ENCODE peak calls at places on chromosomes 1 and 21, in eight cellular contexts. One of them, this sample, is unnamed.

GRCh38 chr21:21163904-21164303 is 165.7 kb downstream of the NCAM2 start:
- DNase-seq in cardiac muscle cell: peak
- DNase-seq in HL-60: peak
- DNase-seq in cardiac fibroblast: peak
- DNase-seq in natural killer cell: peak
- DNase-seq in lung: no peak
- DNase-seq in heart right ventricle: peak
- DNase-seq in IMR-90: peak
- DNase-seq in this sample: peak

GRCh38 chr1:65668368-65668767 is 124.3 kb upstream of the PDE4B start:
- DNase-seq in heart right ventricle: no peak
- DNase-seq in lung: no peak
- DNase-seq in HL-60: no peak
- DNase-seq in cardiac fibroblast: no peak
- DNase-seq in natural killer cell: no peak
- DNase-seq in cardiac muscle cell: no peak
- DNase-seq in IMR-90: no peak
- DNase-seq in this sample: no peak

GRCh38 chr1:150021191-150021688 is 10.7 kb upstream of the OTUD7B start:
- DNase-seq in natural killer cell: no peak
- DNase-seq in heart right ventricle: no peak
- DNase-seq in HL-60: no peak
- DNase-seq in cardiac fibroblast: no peak
- DNase-seq in cardiac muscle cell: no peak
- DNase-seq in IMR-90: no peak
- DNase-seq in lung: no peak
- DNase-seq in this sample: no peak

GRCh38 chr1:160876311-160876710 is 8.7 kb downstream of the ITLN1 start:
- DNase-seq in HL-60: no peak
- DNase-seq in heart right ventricle: no peak
- DNase-seq in lung: no peak
- DNase-seq in IMR-90: no peak
- DNase-seq in natural killer cell: no peak
- DNase-seq in cardiac fibroblast: peak
- DNase-seq in cardiac muscle cell: peak
- DNase-seq in this sample: no peak

GRCh38 chr1:204503122-204503912 is 8.7 kb upstream of the PIK3C2B start:
- DNase-seq in HL-60: peak
- DNase-seq in lung: no peak
- DNase-seq in cardiac muscle cell: peak
- DNase-seq in cardiac fibroblast: peak
- DNase-seq in heart right ventricle: peak
- DNase-seq in natural killer cell: no peak
- DNase-seq in IMR-90: peak
- DNase-seq in this sample: no peak

GRCh38 chr21:16086121-16086520 is 356.3 kb downstream of the USP25 start:
- DNase-seq in natural killer cell: no peak
- DNase-seq in HL-60: no peak
- DNase-seq in cardiac muscle cell: no peak
- DNase-seq in heart right ventricle: no peak
- DNase-seq in IMR-90: no peak
- DNase-seq in cardiac fibroblast: no peak
- DNase-seq in lung: no peak
- DNase-seq in this sample: no peak

GRCh38 chr1:5847013-5847654 is 145.1 kb downstream of the NPHP4 start:
- DNase-seq in IMR-90: peak
- DNase-seq in HL-60: peak
- DNase-seq in cardiac fibroblast: peak
- DNase-seq in cardiac muscle cell: peak
- DNase-seq in heart right ventricle: no peak
- DNase-seq in natural killer cell: no peak
- DNase-seq in lung: no peak
- DNase-seq in this sample: peak

GRCh38 chr21:39611547-39612190 is 1.1 kb upstream of the B3GALT5 start:
- DNase-seq in lung: no peak
- DNase-seq in IMR-90: no peak
- DNase-seq in natural killer cell: no peak
- DNase-seq in cardiac muscle cell: no peak
- DNase-seq in heart right ventricle: no peak
- DNase-seq in cardiac fibroblast: no peak
- DNase-seq in HL-60: no peak
- DNase-seq in this sample: no peak

GRCh38 chr1:40820251-40820797 is 36.7 kb downstream of the KCNQ4 start:
- DNase-seq in HL-60: peak
- DNase-seq in cardiac fibroblast: peak
- DNase-seq in natural killer cell: no peak
- DNase-seq in heart right ventricle: no peak
- DNase-seq in IMR-90: no peak
- DNase-seq in cardiac muscle cell: no peak
- DNase-seq in lung: no peak
- DNase-seq in this sample: no peak

GRCh38 chr1:12132078-12132477 is 34.7 kb upstream of the TNFRSF1B start:
- DNase-seq in natural killer cell: no peak
- DNase-seq in cardiac muscle cell: no peak
- DNase-seq in cardiac fibroblast: no peak
- DNase-seq in HL-60: no peak
- DNase-seq in IMR-90: peak
- DNase-seq in lung: no peak
- DNase-seq in heart right ventricle: no peak
- DNase-seq in this sample: no peak

GRCh38 chr1:26552720-26553119 is 23.2 kb downstream of the RPS6KA1 start:
- DNase-seq in lung: no peak
- DNase-seq in HL-60: no peak
- DNase-seq in cardiac muscle cell: no peak
- DNase-seq in IMR-90: no peak
- DNase-seq in heart right ventricle: no peak
- DNase-seq in natural killer cell: no peak
- DNase-seq in cardiac fibroblast: no peak
- DNase-seq in this sample: no peak

GRCh38 chr1:13826591-13826990 is 126.6 kb downstream of the PRDM2 start:
- DNase-seq in lung: no peak
- DNase-seq in cardiac fibroblast: no peak
- DNase-seq in natural killer cell: no peak
- DNase-seq in cardiac muscle cell: no peak
- DNase-seq in heart right ventricle: no peak
- DNase-seq in HL-60: no peak
- DNase-seq in IMR-90: no peak
- DNase-seq in this sample: no peak

GRCh38 chr1:240258910-240259309 is 167.2 kb downstream of the FMN2 start:
- DNase-seq in lung: no peak
- DNase-seq in cardiac muscle cell: no peak
- DNase-seq in cardiac fibroblast: peak
- DNase-seq in natural killer cell: no peak
- DNase-seq in IMR-90: peak
- DNase-seq in HL-60: no peak
- DNase-seq in heart right ventricle: no peak
- DNase-seq in this sample: no peak

GRCh38 chr1:153571706-153572105 is 6.1 kb upstream of the S100A2 start:
- DNase-seq in IMR-90: no peak
- DNase-seq in natural killer cell: no peak
- DNase-seq in HL-60: no peak
- DNase-seq in lung: no peak
- DNase-seq in cardiac muscle cell: no peak
- DNase-seq in cardiac fibroblast: no peak
- DNase-seq in heart right ventricle: no peak
- DNase-seq in this sample: no peak

GRCh38 chr1:153573351-153573750 is 7.7 kb upstream of the S100A2 start:
- DNase-seq in cardiac fibroblast: peak
- DNase-seq in lung: no peak
- DNase-seq in natural killer cell: no peak
- DNase-seq in heart right ventricle: no peak
- DNase-seq in IMR-90: peak
- DNase-seq in cardiac muscle cell: peak
- DNase-seq in HL-60: peak
- DNase-seq in this sample: no peak

GRCh38 chr1:153570874-153571273 is 5.2 kb upstream of the S100A2 start:
- DNase-seq in IMR-90: no peak
- DNase-seq in heart right ventricle: no peak
- DNase-seq in lung: no peak
- DNase-seq in cardiac fibroblast: no peak
- DNase-seq in cardiac muscle cell: no peak
- DNase-seq in HL-60: no peak
- DNase-seq in natural killer cell: no peak
- DNase-seq in this sample: no peak

GRCh38 chr1:153569465-153569864 is 3.8 kb upstream of the S100A2 start:
- DNase-seq in lung: no peak
- DNase-seq in HL-60: no peak
- DNase-seq in heart right ventricle: no peak
- DNase-seq in IMR-90: no peak
- DNase-seq in cardiac fibroblast: no peak
- DNase-seq in cardiac muscle cell: no peak
- DNase-seq in natural killer cell: no peak
- DNase-seq in this sample: no peak

GRCh38 chr1:153572569-153573015 is 6.9 kb upstream of the S100A2 start:
- DNase-seq in heart right ventricle: peak
- DNase-seq in HL-60: peak
- DNase-seq in cardiac fibroblast: peak
- DNase-seq in lung: peak
- DNase-seq in IMR-90: peak
- DNase-seq in cardiac muscle cell: peak
- DNase-seq in natural killer cell: no peak
- DNase-seq in this sample: no peak
- TF ChIP-seq CTCF in heart right ventricle: peak
- TF ChIP-seq CTCF in HL-60: peak
- TF ChIP-seq CTCF in cardiac fibroblast: peak
- TF ChIP-seq CTCF in lung: peak
- TF ChIP-seq CTCF in IMR-90: peak
- TF ChIP-seq CTCF in cardiac muscle cell: peak
- TF ChIP-seq CTCF in natural killer cell: peak
- TF ChIP-seq CTCF in this sample: peak

GRCh38 chr1:38137164-38137563 is 90.6 kb upstream of the POU3F1 start:
- DNase-seq in cardiac muscle cell: no peak
- DNase-seq in HL-60: no peak
- DNase-seq in heart right ventricle: no peak
- DNase-seq in lung: no peak
- DNase-seq in natural killer cell: no peak
- DNase-seq in IMR-90: no peak
- DNase-seq in cardiac fibroblast: no peak
- DNase-seq in this sample: no peak

GRCh38 chr1:38135621-38136414 is 89.2 kb upstream of the POU3F1 start:
- DNase-seq in cardiac fibroblast: no peak
- DNase-seq in heart right ventricle: no peak
- DNase-seq in IMR-90: no peak
- DNase-seq in lung: no peak
- DNase-seq in HL-60: no peak
- DNase-seq in natural killer cell: no peak
- DNase-seq in cardiac muscle cell: no peak
- DNase-seq in this sample: no peak

GRCh38 chr1:38140025-38140487 is 93.5 kb upstream of the POU3F1 start:
- DNase-seq in natural killer cell: no peak
- DNase-seq in IMR-90: peak
- DNase-seq in heart right ventricle: no peak
- DNase-seq in HL-60: no peak
- DNase-seq in cardiac muscle cell: no peak
- DNase-seq in cardiac fibroblast: no peak
- DNase-seq in lung: no peak
- DNase-seq in this sample: no peak

GRCh38 chr1:38141483-38141882 is 94.9 kb upstream of the POU3F1 start:
- DNase-seq in IMR-90: no peak
- DNase-seq in cardiac muscle cell: no peak
- DNase-seq in cardiac fibroblast: no peak
- DNase-seq in HL-60: no peak
- DNase-seq in heart right ventricle: no peak
- DNase-seq in lung: no peak
- DNase-seq in natural killer cell: no peak
- DNase-seq in this sample: no peak

DNA sequence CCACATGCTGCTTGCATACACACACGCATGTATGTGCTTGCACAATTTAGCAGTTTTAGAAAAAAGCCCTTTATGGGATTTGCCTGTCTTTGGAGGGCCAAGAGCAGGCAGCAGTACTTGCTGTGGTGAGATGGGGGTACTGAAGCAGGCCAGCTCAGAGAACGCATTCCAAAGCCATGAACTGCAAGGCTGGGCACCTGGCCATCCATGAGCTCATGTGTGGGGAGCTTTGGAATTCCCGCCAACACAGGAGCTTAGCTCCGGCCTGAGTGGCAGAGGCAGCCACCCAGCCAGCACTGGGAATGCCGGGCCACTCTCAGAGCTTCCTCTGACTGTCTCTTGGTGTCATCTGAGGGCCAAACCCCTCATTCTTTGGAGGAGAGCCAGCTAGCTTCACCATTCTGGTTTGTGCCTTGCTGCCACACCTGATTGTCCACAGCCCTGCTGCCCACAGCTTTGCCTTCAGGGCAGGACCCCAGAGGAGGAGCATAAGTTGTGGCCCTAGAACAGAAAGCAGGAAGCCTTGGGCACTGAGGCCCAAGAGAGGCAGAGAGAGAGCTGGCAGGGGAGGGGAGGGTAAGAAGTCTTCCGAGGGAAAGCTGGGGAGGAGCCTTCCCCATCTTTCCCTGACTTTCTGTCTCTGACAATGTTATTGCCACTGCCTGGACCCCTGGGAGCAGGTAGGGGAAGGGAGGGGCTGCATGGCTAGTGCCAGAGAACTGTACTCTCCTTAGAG is 92.1 kb upstream of the POU3F1 start:
- DNase-seq in IMR-90: peak
- DNase-seq in cardiac muscle cell: peak
- DNase-seq in cardiac fibroblast: peak
- DNase-seq in heart right ventricle: peak
- DNase-seq in natural killer cell: no peak
- DNase-seq in HL-60: no peak
- DNase-seq in lung: peak
- DNase-seq in this sample: no peak
- TF ChIP-seq CTCF in IMR-90: peak
- TF ChIP-seq CTCF in cardiac muscle cell: peak
- TF ChIP-seq CTCF in cardiac fibroblast: peak
- TF ChIP-seq CTCF in heart right ventricle: no peak
- TF ChIP-seq CTCF in natural killer cell: no peak
- TF ChIP-seq CTCF in HL-60: no peak
- TF ChIP-seq CTCF in lung: no peak
- TF ChIP-seq CTCF in this sample: no peak

GRCh38 chr1:19957779-19958178 is 21.6 kb downstream of the PLA2G2A start:
- DNase-seq in natural killer cell: no peak
- DNase-seq in cardiac fibroblast: no peak
- DNase-seq in cardiac muscle cell: no peak
- DNase-seq in lung: no peak
- DNase-seq in IMR-90: no peak
- DNase-seq in heart right ventricle: no peak
- DNase-seq in HL-60: no peak
- DNase-seq in this sample: no peak
- TF ChIP-seq CTCF in natural killer cell: no peak
- TF ChIP-seq CTCF in cardiac fibroblast: no peak
- TF ChIP-seq CTCF in cardiac muscle cell: peak
- TF ChIP-seq CTCF in lung: no peak
- TF ChIP-seq CTCF in IMR-90: no peak
- TF ChIP-seq CTCF in heart right ventricle: no peak
- TF ChIP-seq CTCF in HL-60: no peak
- TF ChIP-seq CTCF in this sample: peak

DNA sequence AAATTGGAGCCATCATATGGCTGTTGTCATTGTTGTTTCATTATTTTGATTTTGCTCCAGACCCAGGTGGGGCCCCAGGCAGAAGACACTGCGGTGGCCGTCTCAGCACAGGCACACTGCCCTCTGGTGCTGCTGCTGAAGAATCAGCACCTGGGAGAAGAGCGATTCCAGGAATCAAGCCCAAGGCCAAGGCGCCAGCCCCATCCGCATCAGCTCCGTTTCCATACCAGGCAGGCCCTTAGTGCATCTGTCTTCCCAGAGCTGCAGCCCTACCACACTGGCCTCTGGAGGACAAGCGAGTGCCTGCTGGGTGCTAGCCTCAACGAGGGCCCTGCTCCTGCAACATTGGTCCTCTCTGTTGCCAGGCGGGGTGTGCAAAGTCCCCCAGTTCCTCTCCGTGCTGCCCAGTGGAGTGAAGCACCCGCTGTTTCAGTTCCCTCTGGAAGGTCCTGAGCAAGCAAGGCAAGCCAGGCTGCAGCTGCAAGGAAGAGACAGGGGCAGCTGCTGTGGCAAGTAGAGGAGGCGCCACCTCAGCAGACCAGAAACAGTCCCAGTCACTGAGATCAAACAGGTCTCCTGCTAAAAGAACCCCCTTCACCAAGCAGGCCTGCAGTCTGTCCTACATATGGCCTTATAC is 5.2 kb downstream of the GRIK3 start:
- DNase-seq in cardiac muscle cell: no peak
- DNase-seq in cardiac fibroblast: no peak
- DNase-seq in heart right ventricle: no peak
- DNase-seq in natural killer cell: no peak
- DNase-seq in HL-60: no peak
- DNase-seq in IMR-90: no peak
- DNase-seq in lung: no peak
- DNase-seq in this sample: no peak
- TF ChIP-seq CTCF in cardiac muscle cell: no peak
- TF ChIP-seq CTCF in cardiac fibroblast: no peak
- TF ChIP-seq CTCF in heart right ventricle: no peak
- TF ChIP-seq CTCF in natural killer cell: no peak
- TF ChIP-seq CTCF in HL-60: no peak
- TF ChIP-seq CTCF in IMR-90: no peak
- TF ChIP-seq CTCF in lung: no peak
- TF ChIP-seq CTCF in this sample: peak

This sample was measured in progenitor cell of endocrine pancreas.